ENCODE peak calls at places on chromosomes 12 and 14, in nine cellular contexts. One of them, this sample, is unnamed.

GRCh38 chr12:99427104-99427503 is 220.4 kb upstream of the GARIN6 start:
- DNase-seq in stomach: no peak
- DNase-seq in prostate gland: no peak
- DNase-seq in HCT116: no peak
- DNase-seq in HepG2: no peak
- DNase-seq in transverse colon: no peak
- DNase-seq in GM12878: no peak
- DNase-seq in upper lobe of left lung: no peak
- DNase-seq in K562: no peak
- DNase-seq in this sample: no peak

GRCh38 chr12:121916719-121917118 is 1.7 kb upstream of the CFAP251 start:
- DNase-seq in stomach: no peak
- DNase-seq in prostate gland: no peak
- DNase-seq in HCT116: no peak
- DNase-seq in HepG2: no peak
- DNase-seq in transverse colon: no peak
- DNase-seq in GM12878: no peak
- DNase-seq in upper lobe of left lung: no peak
- DNase-seq in K562: no peak
- DNase-seq in this sample: no peak

GRCh38 chr14:95150910-95151309 is 6.4 kb downstream of the DICER1 start:
- DNase-seq in stomach: no peak
- DNase-seq in prostate gland: no peak
- DNase-seq in HCT116: no peak
- DNase-seq in HepG2: no peak
- DNase-seq in transverse colon: no peak
- DNase-seq in GM12878: no peak
- DNase-seq in upper lobe of left lung: no peak
- DNase-seq in K562: no peak
- DNase-seq in this sample: no peak

GRCh38 chr12:91361864-91362263 is 179.2 kb upstream of the DCN start:
- DNase-seq in stomach: no peak
- DNase-seq in prostate gland: no peak
- DNase-seq in HCT116: peak; percentile 37
- DNase-seq in HepG2: peak; percentile 24
- DNase-seq in transverse colon: no peak
- DNase-seq in GM12878: no peak
- DNase-seq in upper lobe of left lung: no peak
- DNase-seq in K562: peak; percentile 29
- DNase-seq in this sample: no peak

GRCh38 chr12:86660488-86661171 is 404.4 kb upstream of the MGAT4C start:
- DNase-seq in stomach: no peak
- DNase-seq in prostate gland: no peak
- DNase-seq in HCT116: peak; percentile 64
- DNase-seq in HepG2: no peak
- DNase-seq in transverse colon: no peak
- DNase-seq in GM12878: no peak
- DNase-seq in upper lobe of left lung: no peak
- DNase-seq in K562: no peak
- DNase-seq in this sample: no peak

GRCh38 chr14:64702493-64703392 is 1.5 kb upstream of the PLEKHG3 start:
- DNase-seq in stomach: peak; percentile 80
- DNase-seq in prostate gland: peak; percentile 81
- DNase-seq in HCT116: no peak
- DNase-seq in HepG2: no peak
- DNase-seq in transverse colon: peak; percentile 81
- DNase-seq in GM12878: no peak
- DNase-seq in upper lobe of left lung: peak; percentile 80
- DNase-seq in K562: no peak
- DNase-seq in this sample: peak; percentile 64

GRCh38 chr14:96764012-96764411 is 33.2 kb upstream of the VRK1 start:
- DNase-seq in stomach: no peak
- DNase-seq in prostate gland: no peak
- DNase-seq in HCT116: no peak
- DNase-seq in HepG2: no peak
- DNase-seq in transverse colon: no peak
- DNase-seq in GM12878: no peak
- DNase-seq in upper lobe of left lung: no peak
- DNase-seq in K562: no peak
- DNase-seq in this sample: peak; percentile 39

GRCh38 chr14:34983148-34983760 is 462 bp downstream of the SRP54 start:
- DNase-seq in stomach: no peak
- DNase-seq in prostate gland: no peak
- DNase-seq in HCT116: no peak
- DNase-seq in HepG2: no peak
- DNase-seq in transverse colon: no peak
- DNase-seq in GM12878: no peak
- DNase-seq in upper lobe of left lung: no peak
- DNase-seq in K562: no peak
- DNase-seq in this sample: peak; percentile 68

GRCh38 chr12:4438834-4439596 is 6.6 kb downstream of the FGF6 start:
- DNase-seq in stomach: no peak
- DNase-seq in prostate gland: peak; percentile 1
- DNase-seq in HCT116: no peak
- DNase-seq in HepG2: no peak
- DNase-seq in transverse colon: no peak
- DNase-seq in GM12878: no peak
- DNase-seq in upper lobe of left lung: no peak
- DNase-seq in K562: no peak
- DNase-seq in this sample: no peak

GRCh38 chr14:90569606-90570462 is 173.0 kb downstream of the CALM1 start:
- DNase-seq in stomach: no peak
- DNase-seq in prostate gland: no peak
- DNase-seq in HCT116: no peak
- DNase-seq in HepG2: no peak
- DNase-seq in transverse colon: no peak
- DNase-seq in GM12878: no peak
- DNase-seq in upper lobe of left lung: no peak
- DNase-seq in K562: no peak
- DNase-seq in this sample: no peak

GRCh38 chr14:101073598-101073965 is 170.1 kb upstream of the RTL1 start:
- DNase-seq in stomach: no peak
- DNase-seq in prostate gland: no peak
- DNase-seq in HCT116: no peak
- DNase-seq in HepG2: no peak
- DNase-seq in transverse colon: no peak
- DNase-seq in GM12878: no peak
- DNase-seq in upper lobe of left lung: no peak
- DNase-seq in K562: no peak
- DNase-seq in this sample: no peak

GRCh38 chr12:51921017-51921725 is 13.9 kb downstream of the ACVRL1 start:
- DNase-seq in stomach: no peak
- DNase-seq in prostate gland: no peak
- DNase-seq in HCT116: no peak
- DNase-seq in HepG2: no peak
- DNase-seq in transverse colon: no peak
- DNase-seq in GM12878: no peak
- DNase-seq in upper lobe of left lung: no peak
- DNase-seq in K562: no peak
- DNase-seq in this sample: peak; percentile 51

GRCh38 chr12:14960548-14961465 is 594 bp downstream of the ARHGDIB start:
- DNase-seq in stomach: no peak
- DNase-seq in prostate gland: no peak
- DNase-seq in HCT116: no peak
- DNase-seq in HepG2: no peak
- DNase-seq in transverse colon: peak; percentile 21
- DNase-seq in GM12878: no peak
- DNase-seq in upper lobe of left lung: peak; percentile 61
- DNase-seq in K562: no peak
- DNase-seq in this sample: no peak

GRCh38 chr12:68056300-68056699 is 67.1 kb downstream of the IFNG-AS1 start:
- DNase-seq in stomach: no peak
- DNase-seq in prostate gland: no peak
- DNase-seq in HCT116: no peak
- DNase-seq in HepG2: no peak
- DNase-seq in transverse colon: no peak
- DNase-seq in GM12878: no peak
- DNase-seq in upper lobe of left lung: no peak
- DNase-seq in K562: no peak
- DNase-seq in this sample: no peak

GRCh38 chr12:121816925-121817647 is 13.3 kb downstream of the SETD1B start:
- DNase-seq in stomach: no peak
- DNase-seq in prostate gland: no peak
- DNase-seq in HCT116: no peak
- DNase-seq in HepG2: no peak
- DNase-seq in transverse colon: no peak
- DNase-seq in GM12878: no peak
- DNase-seq in upper lobe of left lung: no peak
- DNase-seq in K562: no peak
- DNase-seq in this sample: no peak

GRCh38 chr12:20657496-20657895 is 37.6 kb upstream of the SLCO1C1 start:
- DNase-seq in stomach: no peak
- DNase-seq in prostate gland: no peak
- DNase-seq in HCT116: no peak
- DNase-seq in HepG2: peak; percentile 26
- DNase-seq in transverse colon: no peak
- DNase-seq in GM12878: no peak
- DNase-seq in upper lobe of left lung: no peak
- DNase-seq in K562: no peak
- DNase-seq in this sample: no peak

GRCh38 chr14:56102901-56103409 is 15.3 kb upstream of the PELI2 start:
- DNase-seq in stomach: no peak
- DNase-seq in prostate gland: no peak
- DNase-seq in HCT116: no peak
- DNase-seq in HepG2: no peak
- DNase-seq in transverse colon: no peak
- DNase-seq in GM12878: no peak
- DNase-seq in upper lobe of left lung: no peak
- DNase-seq in K562: no peak
- DNase-seq in this sample: no peak

GRCh38 chr14:103514596-103515421 is 7.8 kb downstream of the CKB start:
- DNase-seq in stomach: no peak
- DNase-seq in prostate gland: no peak
- DNase-seq in HCT116: no peak
- DNase-seq in HepG2: no peak
- DNase-seq in transverse colon: no peak
- DNase-seq in GM12878: no peak
- DNase-seq in upper lobe of left lung: no peak
- DNase-seq in K562: no peak
- DNase-seq in this sample: peak; percentile 66

GRCh38 chr12:5963515-5963914 is 18.5 kb upstream of the ANO2 start:
- DNase-seq in stomach: no peak
- DNase-seq in prostate gland: no peak
- DNase-seq in HCT116: no peak
- DNase-seq in HepG2: no peak
- DNase-seq in transverse colon: no peak
- DNase-seq in GM12878: no peak
- DNase-seq in upper lobe of left lung: no peak
- DNase-seq in K562: no peak
- DNase-seq in this sample: no peak
- TF ChIP-seq POLR2AphosphoS5 in stomach: no peak
- TF ChIP-seq POLR2AphosphoS5 in prostate gland: no peak
- TF ChIP-seq POLR2AphosphoS5 in HCT116: no peak
- TF ChIP-seq POLR2AphosphoS5 in HepG2: no peak
- TF ChIP-seq POLR2AphosphoS5 in transverse colon: no peak
- TF ChIP-seq POLR2AphosphoS5 in GM12878: no peak
- TF ChIP-seq POLR2AphosphoS5 in upper lobe of left lung: no peak
- TF ChIP-seq POLR2AphosphoS5 in K562: no peak
- TF ChIP-seq POLR2AphosphoS5 in this sample: no peak

GRCh38 chr12:132492522-132492921 is 2.6 kb downstream of the FBRSL1 start:
- DNase-seq in stomach: no peak
- DNase-seq in prostate gland: no peak
- DNase-seq in HCT116: no peak
- DNase-seq in HepG2: no peak
- DNase-seq in transverse colon: peak; percentile 35
- DNase-seq in GM12878: peak; percentile 39
- DNase-seq in upper lobe of left lung: no peak
- DNase-seq in K562: no peak
- DNase-seq in this sample: no peak
- H3K4me3 ChIP-seq in stomach: peak overlapping the region; percentile 81
- H3K4me3 ChIP-seq in prostate gland: peak overlapping the region; percentile 66
- H3K4me3 ChIP-seq in HCT116: no peak overlapping the region
- H3K4me3 ChIP-seq in HepG2: peak overlapping the region; percentile 16
- H3K4me3 ChIP-seq in transverse colon: no peak overlapping the region
- H3K4me3 ChIP-seq in GM12878: peak overlapping the region; percentile 75
- H3K4me3 ChIP-seq in upper lobe of left lung: no peak overlapping the region
- H3K4me3 ChIP-seq in K562: no peak overlapping the region
- H3K4me3 ChIP-seq in this sample: peak overlapping the region; percentile 1

GRCh38 chr14:53325176-53325806 is 172.2 kb upstream of the DDHD1 start:
- DNase-seq in stomach: no peak
- DNase-seq in prostate gland: no peak
- DNase-seq in HCT116: no peak
- DNase-seq in HepG2: no peak
- DNase-seq in transverse colon: no peak
- DNase-seq in GM12878: no peak
- DNase-seq in upper lobe of left lung: no peak
- DNase-seq in K562: no peak
- DNase-seq in this sample: no peak
- TF ChIP-seq POLR2A in stomach: no peak
- TF ChIP-seq POLR2A in prostate gland: no peak
- TF ChIP-seq POLR2A in HCT116: no peak
- TF ChIP-seq POLR2A in HepG2: no peak
- TF ChIP-seq POLR2A in transverse colon: no peak
- TF ChIP-seq POLR2A in GM12878: no peak
- TF ChIP-seq POLR2A in upper lobe of left lung: no peak
- TF ChIP-seq POLR2A in K562: no peak
- TF ChIP-seq POLR2A in this sample: no peak

DNA sequence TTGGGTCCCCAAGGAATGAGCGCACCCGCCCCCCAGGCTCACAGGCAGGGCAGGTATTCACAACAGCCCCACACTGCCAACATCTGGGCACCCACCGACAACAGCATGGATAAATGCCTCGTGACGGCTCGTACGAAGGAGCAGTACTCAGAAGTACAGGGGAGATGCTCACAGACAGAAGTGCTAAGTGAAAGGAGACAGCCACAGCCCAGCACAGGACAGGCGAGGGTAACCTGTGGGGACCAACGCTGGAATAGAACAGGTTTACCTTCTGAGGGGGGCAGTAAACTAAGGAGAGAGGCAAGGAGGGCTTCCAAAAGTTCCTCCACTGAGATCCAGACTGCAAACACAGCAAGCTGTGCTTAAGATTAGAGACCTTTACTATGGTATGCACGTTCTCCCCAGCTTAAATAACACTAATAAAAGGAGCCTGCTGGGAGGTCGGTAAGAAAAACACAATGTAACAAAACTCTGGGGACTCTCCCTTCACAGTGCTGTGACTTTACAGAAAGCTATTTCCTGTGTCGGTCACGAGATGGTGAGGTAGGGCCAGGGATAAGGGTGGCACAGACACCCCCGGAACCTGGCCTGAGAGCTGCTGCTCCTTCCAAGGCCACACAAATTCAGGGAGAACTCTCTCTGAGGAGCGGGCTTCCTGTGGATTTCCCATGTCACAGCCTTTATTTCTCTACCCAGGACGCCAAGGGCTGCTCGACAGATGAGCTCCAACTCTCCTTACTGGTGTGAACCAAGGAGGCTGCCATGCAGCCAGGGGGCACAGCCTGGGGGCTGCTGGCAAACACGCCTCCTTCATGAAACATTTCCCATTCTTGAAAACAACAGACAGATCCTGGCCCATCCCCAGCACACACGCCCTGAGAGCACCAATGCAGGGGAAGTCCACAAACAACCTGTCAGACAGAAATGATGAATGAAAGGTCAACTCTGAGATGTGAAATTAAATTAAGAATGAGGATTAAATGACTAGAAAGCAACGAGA is 26.3 kb downstream of the SLC15A4 start:
- DNase-seq in stomach: no peak
- DNase-seq in prostate gland: no peak
- DNase-seq in HCT116: no peak
- DNase-seq in HepG2: no peak
- DNase-seq in transverse colon: no peak
- DNase-seq in GM12878: no peak
- DNase-seq in upper lobe of left lung: no peak
- DNase-seq in K562: no peak
- DNase-seq in this sample: peak; percentile 46
- TF ChIP-seq POLR2AphosphoS5 in stomach: no peak
- TF ChIP-seq POLR2AphosphoS5 in prostate gland: no peak
- TF ChIP-seq POLR2AphosphoS5 in HCT116: no peak
- TF ChIP-seq POLR2AphosphoS5 in HepG2: no peak
- TF ChIP-seq POLR2AphosphoS5 in transverse colon: no peak
- TF ChIP-seq POLR2AphosphoS5 in GM12878: peak; percentile 80
- TF ChIP-seq POLR2AphosphoS5 in upper lobe of left lung: no peak
- TF ChIP-seq POLR2AphosphoS5 in K562: no peak
- TF ChIP-seq POLR2AphosphoS5 in this sample: no peak